ENCODE peak calls at places on chromosomes 6 and 20, in seven cellular contexts. K, A, C, N, L, T and D are unnamed samples.

GRCh38 chr6:71886184-71887005 is at the start of gene RIMS1:
- DNase-seq in K (peak; percentile 58), A (peak; percentile 0), C (no peak), N (peak; percentile 22), L (peak; percentile 50), T (peak; percentile 43), D (peak; percentile 9)

GRCh38 chr6:22147983-22148797 is 148.6 kb downstream of the PRL start:
- DNase-seq in K (no peak), A (peak; percentile 49), C (peak; percentile 28), N (no peak), L (peak; percentile 87), T (peak; percentile 70), D (no peak)

GRCh38 chr6:105458552-105458951 is 55.7 kb upstream of the PREP start:
- DNase-seq in K (no peak), A (no peak), C (no peak), N (no peak), L (no peak), T (no peak), D (no peak)

GRCh38 chr20:49166534-49167449 is 21.3 kb downstream of the STAU1 start:
- DNase-seq in K (no peak), A (no peak), C (no peak), N (no peak), L (no peak), T (no peak), D (no peak)

GRCh38 chr20:4791121-4791520 is 69.4 kb downstream of the PRND start:
- DNase-seq in K (no peak), A (no peak), C (no peak), N (no peak), L (no peak), T (no peak), D (no peak)

GRCh38 chr6:160051390-160051789 is 70.2 kb upstream of the SLC22A1 start:
- DNase-seq in K (no peak), A (no peak), C (no peak), N (no peak), L (no peak), T (no peak), D (no peak)

GRCh38 chr6:119676971-119677370 is 327.4 kb upstream of the MAN1A1 start:
- DNase-seq in K (no peak), A (no peak), C (no peak), N (no peak), L (no peak), T (no peak), D (no peak)

GRCh38 chr6:85468326-85468725 is 18.4 kb downstream of the NT5E start:
- DNase-seq in K (no peak), A (no peak), C (no peak), N (no peak), L (no peak), T (no peak), D (no peak)

GRCh38 chr6:110930795-110931194 is 27.7 kb upstream of the GTF3C6 start:
- DNase-seq in K (no peak), A (no peak), C (no peak), N (no peak), L (no peak), T (no peak), D (no peak)

GRCh38 chr20:10925767-10926166 is 252.0 kb upstream of the JAG1 start:
- DNase-seq in K (no peak), A (no peak), C (no peak), N (no peak), L (no peak), T (no peak), D (no peak)

GRCh38 chr20:12827796-12828406 is 180.9 kb upstream of the SPTLC3 start:
- DNase-seq in K (peak; percentile 44), A (no peak), C (no peak), N (no peak), L (peak; percentile 72), T (no peak), D (no peak)

GRCh38 chr6:137089305-137089704 is 44.5 kb upstream of the IL20RA start:
- DNase-seq in K (no peak), A (no peak), C (peak; percentile 58), N (peak; percentile 3), L (peak; percentile 22), T (no peak), D (no peak)

GRCh38 chr6:32933661-32934085 is 7.2 kb downstream of the HLA-DMB start:
- DNase-seq in K (peak; percentile 66), A (peak; percentile 26), C (peak; percentile 81), N (peak; percentile 58), L (peak; percentile 40), T (peak; percentile 86), D (peak; percentile 41)

GRCh38 chr20:18837710-18838109 is 24.1 kb downstream of the SCP2D1 start:
- DNase-seq in K (no peak), A (no peak), C (no peak), N (no peak), L (no peak), T (no peak), D (no peak)

GRCh38 chr6:20038385-20038784 is 173.9 kb downstream of the MBOAT1 start:
- DNase-seq in K (no peak), A (no peak), C (no peak), N (no peak), L (no peak), T (no peak), D (no peak)

GRCh38 chr6:170093276-170093657 is 197.6 kb downstream of the DLL1 start:
- DNase-seq in K (no peak), A (no peak), C (no peak), N (no peak), L (no peak), T (no peak), D (no peak)

GRCh38 chr6:112690497-112691202 is 343.5 kb downstream of the RFPL4B start:
- DNase-seq in K (no peak), A (no peak), C (no peak), N (peak; percentile 63), L (peak; percentile 64), T (no peak), D (no peak)